ENCODE peak calls at places on chromosomes 5 and 9, in ten cellular contexts. G is effector memory CD4-positive, alpha-beta T cell; A is mucosa of descending colon; I is CD8-positive, alpha-beta T cell; X is dorsolateral prefrontal cortex; Y is upper lobe of right lung; P is GM12865; O is CD8-positive, alpha-beta memory T cell; U is aorta; S is MG63. E is an unnamed sample.
A peak's percentile ranks its signal among the peaks of the same experiment; 100 is the strongest.

GRCh38 chr5:105503950-105504349 is 1941.4 kb upstream of the NUDT12 start:
- DNase-seq in I (no peak), G (no peak), A (no peak), P (no peak), S (no peak), O (no peak), U (no peak), X (no peak), Y (no peak), E (no peak)

GRCh38 chr9:33818167-33818831 is 1.3 kb downstream of the UBE2R2 start:
- DNase-seq in G (no peak), P (peak; percentile 51), O (no peak), I (no peak), Y (no peak), X (no peak), A (no peak), U (no peak), S (no peak), E (peak; percentile 16)

GRCh38 chr9:33159058-33159759 is 7.9 kb downstream of the B4GALT1 start:
- DNase-seq in U (peak; percentile 85), Y (peak; percentile 82), S (peak; percentile 79), P (peak; percentile 60), X (no peak), G (peak; percentile 41), A (peak; percentile 87), O (peak; percentile 74), I (no peak), E (no peak)

GRCh38 chr9:3502560-3503398 is 23.0 kb downstream of the RFX3 start:
- DNase-seq in G (no peak), I (no peak), U (no peak), A (no peak), O (no peak), P (no peak), S (no peak), Y (no peak), X (no peak), E (no peak)

GRCh38 chr5:121741156-121741555 is 110.5 kb upstream of the FTMT start:
- DNase-seq in Y (no peak), X (no peak), A (no peak), I (no peak), U (no peak), P (peak; percentile 9), O (no peak), G (no peak), S (no peak), E (no peak)

GRCh38 chr5:134043793-134044525 is 39.2 kb upstream of the VDAC1 start:
- DNase-seq in X (no peak), P (no peak), A (no peak), Y (no peak), I (no peak), S (no peak), O (no peak), G (no peak), U (no peak), E (no peak)

GRCh38 chr9:19967567-19968459 is 179.0 kb upstream of the SLC24A2 start:
- DNase-seq in O (no peak), A (no peak), G (no peak), P (no peak), X (no peak), I (no peak), U (no peak), Y (no peak), S (no peak), E (peak; percentile 30)

GRCh38 chr9:137301086-137301947 is 754 bp downstream of the NRARP start:
- DNase-seq in I (no peak), P (peak; percentile 58), G (no peak), X (no peak), U (peak; percentile 80), S (peak; percentile 50), Y (peak; percentile 77), O (no peak), A (peak; percentile 65), E (peak; percentile 93)

GRCh38 chr9:16773617-16774016 is 96.9 kb downstream of the BNC2 start:
- DNase-seq in U (no peak), Y (no peak), S (no peak), A (no peak), O (no peak), P (no peak), I (no peak), X (no peak), G (no peak), E (no peak)

GRCh38 chr5:158746979-158747378 is 352.7 kb downstream of the EBF1 start:
- DNase-seq in Y (no peak), G (no peak), P (no peak), S (peak; percentile 73), A (no peak), O (no peak), X (no peak), U (no peak), I (no peak), E (no peak)

GRCh38 chr5:83718195-83718825 is 2.3 kb downstream of the HAPLN1 start:
- DNase-seq in G (no peak), U (no peak), S (peak; percentile 32), A (no peak), I (no peak), P (peak; percentile 73), Y (no peak), X (peak; percentile 15), O (no peak), E (peak; percentile 56)

GRCh38 chr5:178368716-178369300 is 136.2 kb upstream of the PHYKPL start:
- DNase-seq in I (no peak), U (peak; percentile 61), A (no peak), Y (peak; percentile 43), G (no peak), S (no peak), O (no peak), X (no peak), P (no peak), E (no peak)

GRCh38 chr5:43033845-43034590 is 6.1 kb downstream of the ANXA2R start:
- DNase-seq in A (no peak), P (no peak), X (no peak), O (no peak), S (no peak), I (no peak), Y (no peak), G (no peak), U (no peak), E (peak; percentile 22)

DNA sequence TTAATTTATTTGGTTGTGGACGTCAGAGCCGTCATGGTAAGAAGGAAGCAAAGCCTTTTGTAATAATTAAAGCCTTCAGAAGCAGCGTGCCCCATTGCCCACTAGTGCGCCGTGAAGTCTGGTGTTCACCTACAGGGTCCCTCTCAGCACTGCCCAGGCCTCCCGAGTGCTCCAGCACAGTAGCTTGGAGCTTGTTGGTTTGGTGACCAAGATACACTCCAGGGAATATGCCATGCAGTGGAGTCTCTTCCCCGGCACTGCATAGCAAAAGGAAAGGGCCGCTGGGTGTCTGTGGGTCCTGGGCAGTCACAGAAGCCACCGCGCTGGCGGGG is 478 bp upstream of the SYK start:
- DNase-seq in A (no peak), G (no peak), P (no peak), S (no peak), U (no peak), X (no peak), O (no peak), Y (no peak), I (no peak), E (no peak)
- H3K4me3 ChIP-seq in A (peak overlapping the region; percentile 22), G (no peak overlapping the region), P (peak overlapping the region; percentile 64), S (peak overlapping the region; percentile 56), U (no peak overlapping the region), X (peak overlapping the region; percentile 34), O (no peak overlapping the region), Y (peak overlapping the region; percentile 59), I (peak overlapping the region; percentile 11), E (peak overlapping the region; percentile 57)

DNA sequence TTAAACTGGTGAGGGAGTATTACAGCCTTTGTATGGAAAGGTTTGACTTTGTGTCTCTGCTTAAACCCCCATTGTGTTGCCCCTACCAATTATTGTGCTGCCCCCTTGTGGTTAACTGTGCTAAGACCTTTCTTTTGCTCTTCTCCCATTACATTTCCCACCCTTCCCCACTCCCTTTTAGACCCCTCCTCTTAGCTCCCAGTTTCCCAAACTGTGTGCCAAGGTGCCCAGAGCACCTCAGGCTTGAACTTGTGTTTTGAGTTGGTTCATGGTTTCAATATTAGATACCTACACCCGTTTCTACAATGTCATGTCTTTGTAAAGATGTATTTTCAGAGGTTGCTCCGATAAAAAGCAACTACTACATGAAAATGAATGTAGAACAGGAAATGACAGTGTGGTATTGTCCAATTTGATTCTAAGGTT is 2.9 kb downstream of the JAK2 start:
- DNase-seq in S (no peak), I (peak; percentile 51), U (no peak), O (peak; percentile 64), G (peak; percentile 43), P (peak; percentile 75), X (no peak), A (no peak), Y (no peak), E (peak; percentile 71)
- H3K4me3 ChIP-seq in S (no peak overlapping the region), I (no peak overlapping the region), U (peak overlapping the region; percentile 52), O (no peak overlapping the region), G (no peak overlapping the region), P (peak overlapping the region; percentile 44), X (peak overlapping the region; percentile 78), A (no peak overlapping the region), Y (peak overlapping the region; percentile 28), E (no peak overlapping the region)

DNA sequence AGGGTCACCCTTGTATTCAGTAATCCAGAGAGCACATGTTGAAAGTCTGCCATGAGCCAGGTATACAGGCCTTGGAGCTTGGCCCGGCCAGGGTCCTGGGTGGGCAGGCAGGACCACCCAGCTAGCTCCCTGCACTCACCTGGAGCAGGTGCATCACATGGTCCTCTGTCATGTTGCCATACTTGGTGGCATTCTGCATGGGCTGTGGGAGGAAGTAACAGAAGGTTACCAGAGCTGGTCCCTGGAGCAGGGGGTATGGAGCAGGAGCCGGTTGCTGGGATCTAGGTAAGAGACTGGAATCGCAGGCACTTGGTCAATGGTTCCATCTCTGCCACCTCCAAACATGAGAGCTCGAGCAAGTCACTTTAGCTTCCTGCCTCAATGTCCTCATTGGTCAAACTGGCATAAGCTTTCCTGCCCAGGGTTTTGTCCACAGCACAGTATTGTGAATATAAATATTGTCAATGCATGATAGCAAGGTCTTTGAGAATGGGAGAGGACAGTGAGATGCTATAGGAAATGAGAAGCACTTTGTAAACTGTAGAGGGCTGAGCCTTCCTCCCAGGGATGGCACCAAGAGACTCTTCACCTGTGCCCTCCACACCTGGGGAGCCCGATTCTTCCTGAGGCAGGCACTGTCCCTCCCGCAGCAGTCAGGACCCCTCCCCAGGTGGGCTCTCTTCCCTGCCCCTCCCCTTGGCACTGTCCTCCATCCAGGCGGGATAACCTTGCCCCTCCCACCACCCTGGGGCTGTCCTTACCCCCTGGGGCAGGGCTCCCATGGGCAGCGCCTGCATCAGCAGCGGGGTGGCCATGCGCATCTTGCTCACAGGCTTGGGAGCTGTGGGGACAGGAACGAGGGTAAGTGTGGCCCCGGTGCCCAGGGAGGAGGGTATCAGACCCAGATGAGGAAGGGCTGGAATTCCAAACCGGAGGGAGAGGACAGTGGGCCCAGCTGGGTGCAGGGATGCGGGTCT is 6.3 kb downstream of the CD74 start:
- DNase-seq in G (no peak), P (peak; percentile 39), U (no peak), Y (no peak), O (peak; percentile 45), S (no peak), I (no peak), X (no peak), A (peak; percentile 55), E (peak; percentile 19)
- H3K4me3 ChIP-seq in G (no peak overlapping the region), P (no peak overlapping the region), U (no peak overlapping the region), Y (no peak overlapping the region), O (no peak overlapping the region), S (no peak overlapping the region), I (no peak overlapping the region), X (no peak overlapping the region), A (no peak overlapping the region), E (no peak overlapping the region)

GRCh38 chr9:131423171-131423581 is 29.3 kb downstream of the PRRC2B start:
- DNase-seq in S (peak; percentile 84), A (peak; percentile 71), Y (no peak), O (no peak), I (no peak), U (peak; percentile 80), X (peak; percentile 70), G (no peak), P (peak; percentile 95), E (peak; percentile 71)
- H3K4me3 ChIP-seq in S (no peak overlapping the region), A (no peak overlapping the region), Y (no peak overlapping the region), O (no peak overlapping the region), I (no peak overlapping the region), U (no peak overlapping the region), X (peak overlapping the region; percentile 1), G (no peak overlapping the region), P (no peak overlapping the region), E (no peak overlapping the region)

E was measured in H7.